ENCODE peak calls at places on chromosomes 13 and 19, in four cellular contexts. T, V, E and K are unnamed samples.

GRCh38 chr13:53562419-53562818 is 533.8 kb downstream of the OLFM4 start:
- DNase-seq in T (no peak), E (no peak), V (no peak), K (no peak)

GRCh38 chr13:95023405-95023804 is 277.8 kb downstream of the ABCC4 start:
- DNase-seq in E (no peak), V (no peak), T (no peak), K (no peak)

GRCh38 chr13:50140153-50140552 is 124.9 kb downstream of the KCNRG start:
- DNase-seq in T (no peak), V (no peak), E (no peak), K (no peak)

GRCh38 chr19:16228637-16229321 is 31.1 kb downstream of the AP1M1 start:
- DNase-seq in T (no peak), V (no peak), E (no peak), K (no peak)

GRCh38 chr13:45339867-45340266 is 1.1 kb downstream of the TPT1 start:
- DNase-seq in T (no peak), V (no peak), E (no peak), K (no peak)

GRCh38 chr13:110503037-110503901 is 58.3 kb downstream of the RAB20 start:
- DNase-seq in V (peak; percentile 71), T (no peak), E (no peak), K (no peak)

GRCh38 chr19:18029617-18030338 is 21.8 kb downstream of the ARRDC2 start:
- DNase-seq in E (no peak), T (no peak), V (no peak), K (peak; percentile 79)

GRCh38 chr19:7792286-7792685 is 29.2 kb downstream of the CLEC4M start:
- DNase-seq in V (no peak), E (no peak), T (no peak), K (no peak)

GRCh38 chr19:36169084-36169760 is 17.0 kb upstream of the COX7A1 start:
- DNase-seq in T (no peak), E (no peak), V (no peak), K (no peak)

GRCh38 chr19:7988307-7988706 is 17.1 kb downstream of the ELAVL1 start:
- DNase-seq in V (no peak), T (no peak), E (no peak), K (no peak)

GRCh38 chr13:89520468-89520867 is 1827.0 kb upstream of the MIR17HG start:
- DNase-seq in E (no peak), V (no peak), T (no peak), K (no peak)

GRCh38 chr19:27889156-27889555 is 1323.8 kb downstream of the UQCRFS1 start:
- DNase-seq in E (no peak), V (no peak), T (no peak), K (no peak)

GRCh38 chr13:29763426-29764180 is 86.8 kb downstream of the UBL3 start:
- DNase-seq in V (no peak), T (no peak), E (no peak), K (no peak)

GRCh38 chr19:45959517-45960025 is 14.1 kb downstream of the NOVA2 start:
- DNase-seq in V (no peak), E (no peak), T (no peak), K (no peak)

GRCh38 chr19:17073869-17074627 is 1.2 kb downstream of the HAUS8 start:
- DNase-seq in T (no peak), E (no peak), V (peak; percentile 74), K (no peak)

GRCh38 chr19:10838377-10838776 is 2.4 kb upstream of the TMED1 start:
- DNase-seq in E (no peak), V (no peak), T (no peak), K (no peak)

GRCh38 chr13:29859971-29860370 is 9.6 kb upstream of the UBL3 start:
- DNase-seq in E (no peak), V (no peak), T (no peak), K (no peak)

GRCh38 chr19:1409204-1410005 is 2.0 kb downstream of the DAZAP1 start:
- DNase-seq in T (no peak), V (no peak), E (no peak), K (no peak)

GRCh38 chr19:9406798-9407352 is 28.5 kb downstream of the ZNF266 start:
- DNase-seq in E (no peak), V (peak; percentile 78), T (peak; percentile 33), K (no peak)

GRCh38 chr19:5974721-5975387 is 3.1 kb downstream of the RANBP3 start:
- DNase-seq in T (no peak), V (no peak), E (peak; percentile 16), K (peak; percentile 93)

GRCh38 chr13:25065974-25066770 is 29.8 kb upstream of the PABPC3 start:
- DNase-seq in V (no peak), T (no peak), E (no peak), K (no peak)

GRCh38 chr13:25067054-25067453 is 28.9 kb upstream of the PABPC3 start:
- DNase-seq in E (no peak), T (no peak), V (no peak), K (no peak)

GRCh38 chr13:25069236-25069635 is 26.7 kb upstream of the PABPC3 start:
- DNase-seq in E (no peak), V (no peak), T (no peak), K (no peak)

GRCh38 chr13:25069911-25070310 is 26.0 kb upstream of the PABPC3 start:
- DNase-seq in E (no peak), V (no peak), T (no peak), K (no peak)

GRCh38 chr13:25068810-25069209 is 27.1 kb upstream of the PABPC3 start:
- DNase-seq in T (no peak), V (no peak), E (no peak), K (no peak)
- TF ChIP-seq MYC in T (no peak), V (no peak), E (no peak), K (no peak)

DNA sequence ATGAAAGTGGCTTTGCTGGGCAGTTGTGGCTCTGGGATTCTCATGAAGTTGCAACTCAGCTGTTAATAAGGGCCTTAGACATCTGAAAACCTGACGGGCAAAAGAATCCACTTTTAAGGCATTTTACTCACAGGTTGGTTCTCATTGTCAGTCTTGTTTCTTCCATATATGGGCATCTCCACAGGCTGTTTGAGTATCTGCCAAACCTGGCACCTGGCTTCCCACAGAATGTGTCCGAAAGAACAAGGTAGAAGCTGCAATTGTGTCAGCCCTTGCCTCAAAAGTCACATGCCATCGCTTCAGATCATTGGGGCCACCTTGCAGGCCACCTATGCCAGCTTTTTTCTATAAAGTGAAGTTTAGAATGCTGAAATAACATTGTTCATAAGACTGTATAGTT is 102.4 kb downstream of the KCTD12 start:
- DNase-seq in V (no peak), T (no peak), E (no peak), K (no peak)
- TF ChIP-seq USF2 in V (no peak), T (no peak), E (no peak), K (no peak)

GRCh38 chr19:29483944-29484581 is 41.7 kb upstream of the VSTM2B start:
- DNase-seq in T (no peak), V (no peak), E (no peak), K (no peak)

GRCh38 chr19:29484876-29485275 is 40.9 kb upstream of the VSTM2B start:
- DNase-seq in V (no peak), T (no peak), E (no peak), K (no peak)

GRCh38 chr19:29483641-29483920 is 42.2 kb upstream of the VSTM2B start:
- DNase-seq in T (no peak), E (no peak), V (no peak), K (no peak)

GRCh38 chr19:29485293-29485692 is 40.5 kb upstream of the VSTM2B start:
- DNase-seq in V (no peak), T (no peak), E (no peak), K (no peak)

GRCh38 chr19:29482855-29483640 is 42.7 kb upstream of the VSTM2B start:
- DNase-seq in V (no peak), E (no peak), T (no peak), K (no peak)
- TF ChIP-seq MYC in V (no peak), E (no peak), T (no peak), K (no peak)

DNA sequence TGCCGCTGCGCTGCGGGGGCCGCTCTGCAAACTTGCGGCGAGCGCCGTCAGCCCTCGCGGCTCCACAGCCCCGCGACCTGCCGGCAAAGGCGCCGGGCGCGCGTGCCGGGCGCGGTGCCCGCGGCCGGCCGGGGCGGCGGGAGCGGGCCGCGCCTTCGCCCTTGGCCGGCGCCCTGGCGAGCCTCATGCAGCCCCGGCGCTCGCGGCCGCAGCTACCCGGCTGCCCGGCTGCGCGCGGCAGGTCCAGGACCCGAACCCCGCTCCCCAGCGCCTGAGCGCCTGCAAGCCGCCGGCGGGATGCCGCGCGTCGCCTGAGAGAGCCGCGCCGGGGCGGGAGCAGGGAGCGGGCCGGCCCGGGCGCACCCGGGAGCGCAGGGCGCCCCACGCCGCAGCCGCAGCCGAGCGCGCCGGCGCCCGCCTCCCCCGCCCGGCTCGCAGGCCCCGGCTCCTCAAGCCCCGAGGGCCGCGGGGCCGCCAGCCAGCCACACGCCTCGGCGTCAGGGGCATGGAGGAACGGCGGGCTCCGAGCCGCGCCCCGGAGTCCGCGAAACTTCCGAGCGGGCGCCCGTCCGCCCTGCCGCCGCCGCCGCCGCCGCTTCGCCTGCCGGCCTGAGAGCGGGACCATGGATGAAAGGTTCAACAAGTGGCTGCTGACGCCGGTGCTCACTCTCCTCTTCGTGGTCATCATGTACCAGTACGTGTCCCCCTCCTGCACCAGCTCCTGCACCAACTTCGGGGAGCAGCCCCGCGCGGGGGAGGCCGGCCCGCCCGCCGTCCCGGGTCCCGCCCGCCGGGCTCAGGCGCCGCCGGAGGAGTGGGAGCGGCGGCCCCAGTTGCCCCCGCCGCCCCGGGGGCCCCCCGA is 564 bp downstream of the HS6ST3 start:
- DNase-seq in V (no peak), E (no peak), T (no peak), K (no peak)
- TF ChIP-seq USF2 in V (no peak), E (no peak), T (no peak), K (no peak)

DNA sequence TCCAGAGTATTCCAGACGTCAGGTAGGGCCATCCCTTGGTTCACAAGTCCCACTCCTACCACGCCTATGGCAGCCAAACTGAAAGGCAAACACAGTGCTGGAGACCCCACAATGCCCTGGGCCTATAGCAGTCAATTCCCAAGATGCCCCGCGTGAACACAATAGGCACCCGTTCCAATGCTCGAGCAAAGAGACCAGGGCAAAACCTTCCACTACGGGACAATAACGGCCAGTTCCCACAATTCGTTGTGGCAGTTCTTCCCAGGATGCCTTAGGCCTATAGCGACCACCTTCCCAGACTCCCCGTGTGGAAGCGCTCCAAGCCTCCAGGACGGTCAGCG is 538 bp downstream of the ZNF428 start:
- DNase-seq in E (peak; percentile 30), T (peak; percentile 53), V (peak; percentile 77), K (peak; percentile 79)
- TF ChIP-seq MYC in E (no peak), T (no peak), V (no peak), K (no peak)